ENCODE peak calls at places on chromosomes 11 and 22, in ten cellular contexts. One of them, this sample, is unnamed.
A peak's percentile ranks its signal among the peaks of the same experiment; 100 is the strongest.

GRCh38 chr22:36839356-36840073 is 21.3 kb upstream of the NCF4 start:
- DNase-seq in CD4-positive, alpha-beta T cell: no peak
- DNase-seq in GM10248: no peak
- DNase-seq in progenitor cell of endocrine pancreas: no peak
- DNase-seq in activated effector memory CD4-positive, alpha-beta T cell treated with anti-CD3 and anti-CD28 coated beads, Interleukin-2, amount 50 U/mL, for 16 hours: no peak
- DNase-seq in OCI-M1: no peak
- DNase-seq in HTR-8/SVneo: no peak
- DNase-seq in LoVo: no peak
- DNase-seq in cerebellar cortex: no peak
- DNase-seq in effector CD4-positive, alpha-beta T cell: no peak
- DNase-seq in this sample: no peak

GRCh38 chr22:47111626-47112373 is 349.4 kb downstream of the TBC1D22A start:
- DNase-seq in CD4-positive, alpha-beta T cell: no peak
- DNase-seq in GM10248: no peak
- DNase-seq in progenitor cell of endocrine pancreas: no peak
- DNase-seq in activated effector memory CD4-positive, alpha-beta T cell treated with anti-CD3 and anti-CD28 coated beads, Interleukin-2, amount 50 U/mL, for 16 hours: peak; percentile 57
- DNase-seq in OCI-M1: no peak
- DNase-seq in HTR-8/SVneo: no peak
- DNase-seq in LoVo: no peak
- DNase-seq in cerebellar cortex: no peak
- DNase-seq in effector CD4-positive, alpha-beta T cell: no peak
- DNase-seq in this sample: no peak

GRCh38 chr11:102813484-102813883 is 15.5 kb upstream of the MMP1 start:
- DNase-seq in CD4-positive, alpha-beta T cell: no peak
- DNase-seq in GM10248: no peak
- DNase-seq in progenitor cell of endocrine pancreas: no peak
- DNase-seq in activated effector memory CD4-positive, alpha-beta T cell treated with anti-CD3 and anti-CD28 coated beads, Interleukin-2, amount 50 U/mL, for 16 hours: no peak
- DNase-seq in OCI-M1: no peak
- DNase-seq in HTR-8/SVneo: no peak
- DNase-seq in LoVo: no peak
- DNase-seq in cerebellar cortex: no peak
- DNase-seq in effector CD4-positive, alpha-beta T cell: no peak
- DNase-seq in this sample: no peak

GRCh38 chr11:44755553-44756505 is 29.1 kb downstream of the TSPAN18 start:
- DNase-seq in CD4-positive, alpha-beta T cell: no peak
- DNase-seq in GM10248: no peak
- DNase-seq in progenitor cell of endocrine pancreas: no peak
- DNase-seq in activated effector memory CD4-positive, alpha-beta T cell treated with anti-CD3 and anti-CD28 coated beads, Interleukin-2, amount 50 U/mL, for 16 hours: no peak
- DNase-seq in OCI-M1: no peak
- DNase-seq in HTR-8/SVneo: no peak
- DNase-seq in LoVo: no peak
- DNase-seq in cerebellar cortex: peak; percentile 64
- DNase-seq in effector CD4-positive, alpha-beta T cell: no peak
- DNase-seq in this sample: no peak

GRCh38 chr11:76787911-76788596 is 4.9 kb downstream of the TSKU start:
- DNase-seq in CD4-positive, alpha-beta T cell: no peak
- DNase-seq in GM10248: no peak
- DNase-seq in progenitor cell of endocrine pancreas: no peak
- DNase-seq in activated effector memory CD4-positive, alpha-beta T cell treated with anti-CD3 and anti-CD28 coated beads, Interleukin-2, amount 50 U/mL, for 16 hours: peak; percentile 50
- DNase-seq in OCI-M1: peak; percentile 85
- DNase-seq in HTR-8/SVneo: no peak
- DNase-seq in LoVo: peak; percentile 39
- DNase-seq in cerebellar cortex: no peak
- DNase-seq in effector CD4-positive, alpha-beta T cell: no peak
- DNase-seq in this sample: no peak

GRCh38 chr11:104570088-104570701 is 328.1 kb downstream of the CASP12 start:
- DNase-seq in CD4-positive, alpha-beta T cell: no peak
- DNase-seq in GM10248: no peak
- DNase-seq in progenitor cell of endocrine pancreas: no peak
- DNase-seq in activated effector memory CD4-positive, alpha-beta T cell treated with anti-CD3 and anti-CD28 coated beads, Interleukin-2, amount 50 U/mL, for 16 hours: no peak
- DNase-seq in OCI-M1: peak; percentile 1
- DNase-seq in HTR-8/SVneo: peak; percentile 19
- DNase-seq in LoVo: no peak
- DNase-seq in cerebellar cortex: no peak
- DNase-seq in effector CD4-positive, alpha-beta T cell: no peak
- DNase-seq in this sample: no peak

GRCh38 chr11:2536440-2536989 is 91.7 kb downstream of the KCNQ1 start:
- DNase-seq in CD4-positive, alpha-beta T cell: no peak
- DNase-seq in GM10248: no peak
- DNase-seq in progenitor cell of endocrine pancreas: no peak
- DNase-seq in activated effector memory CD4-positive, alpha-beta T cell treated with anti-CD3 and anti-CD28 coated beads, Interleukin-2, amount 50 U/mL, for 16 hours: peak; percentile 48
- DNase-seq in OCI-M1: no peak
- DNase-seq in HTR-8/SVneo: no peak
- DNase-seq in LoVo: no peak
- DNase-seq in cerebellar cortex: no peak
- DNase-seq in effector CD4-positive, alpha-beta T cell: no peak
- DNase-seq in this sample: no peak

GRCh38 chr11:10414659-10415058 is 40.4 kb upstream of the AMPD3 start:
- DNase-seq in CD4-positive, alpha-beta T cell: no peak
- DNase-seq in GM10248: no peak
- DNase-seq in progenitor cell of endocrine pancreas: no peak
- DNase-seq in activated effector memory CD4-positive, alpha-beta T cell treated with anti-CD3 and anti-CD28 coated beads, Interleukin-2, amount 50 U/mL, for 16 hours: no peak
- DNase-seq in OCI-M1: peak; percentile 27
- DNase-seq in HTR-8/SVneo: no peak
- DNase-seq in LoVo: no peak
- DNase-seq in cerebellar cortex: no peak
- DNase-seq in effector CD4-positive, alpha-beta T cell: no peak
- DNase-seq in this sample: no peak

GRCh38 chr11:134508219-134508990 is 96.4 kb upstream of the B3GAT1 start:
- DNase-seq in CD4-positive, alpha-beta T cell: no peak
- DNase-seq in GM10248: no peak
- DNase-seq in progenitor cell of endocrine pancreas: no peak
- DNase-seq in activated effector memory CD4-positive, alpha-beta T cell treated with anti-CD3 and anti-CD28 coated beads, Interleukin-2, amount 50 U/mL, for 16 hours: peak; percentile 33
- DNase-seq in OCI-M1: no peak
- DNase-seq in HTR-8/SVneo: no peak
- DNase-seq in LoVo: no peak
- DNase-seq in cerebellar cortex: no peak
- DNase-seq in effector CD4-positive, alpha-beta T cell: no peak
- DNase-seq in this sample: no peak

GRCh38 chr11:73152861-73153483 is 10.9 kb upstream of the FCHSD2 start:
- DNase-seq in CD4-positive, alpha-beta T cell: no peak
- DNase-seq in GM10248: peak; percentile 84
- DNase-seq in progenitor cell of endocrine pancreas: no peak
- DNase-seq in activated effector memory CD4-positive, alpha-beta T cell treated with anti-CD3 and anti-CD28 coated beads, Interleukin-2, amount 50 U/mL, for 16 hours: peak; percentile 74
- DNase-seq in OCI-M1: no peak
- DNase-seq in HTR-8/SVneo: no peak
- DNase-seq in LoVo: no peak
- DNase-seq in cerebellar cortex: no peak
- DNase-seq in effector CD4-positive, alpha-beta T cell: no peak
- DNase-seq in this sample: no peak